ENCODE peak calls at places on chromosomes 12 and 14, in six cellular contexts. I is endothelial cell, G is Panc1, R is DND-41, J is left lung, S is foreskin keratinocyte. V is an unnamed sample.

GRCh38 chr14:68911594-68912227 is 67.4 kb downstream of the ACTN1 start:
- DNase-seq in I (peak), G (peak), R (peak), J (peak), S (no peak), V (peak)

GRCh38 chr14:97994020-97994531 is 1196.9 kb downstream of the VRK1 start:
- DNase-seq in I (no peak), G (no peak), R (peak), J (no peak), S (no peak), V (no peak)

GRCh38 chr12:118900954-118901353 is 80.4 kb upstream of the SRRM4 start:
- DNase-seq in I (no peak), G (no peak), R (no peak), J (no peak), S (no peak), V (no peak)

GRCh38 chr14:64478634-64479250 is 13.4 kb downstream of the AKAP5 start:
- DNase-seq in I (no peak), G (no peak), R (no peak), J (no peak), S (no peak), V (no peak)

GRCh38 chr14:99946652-99947489 is 118.4 kb upstream of the EVL start:
- DNase-seq in I (peak), G (no peak), R (peak), J (no peak), S (no peak), V (no peak)

GRCh38 chr12:115261691-115262398 is 577.9 kb upstream of the TBX3 start:
- DNase-seq in I (no peak), G (no peak), R (no peak), J (no peak), S (no peak), V (no peak)

GRCh38 chr14:69005432-69006148 is 26.5 kb upstream of the ACTN1 start:
- DNase-seq in I (no peak), G (peak), R (no peak), J (peak), S (peak), V (peak)

GRCh38 chr14:44154889-44155288 is 352.2 kb downstream of the FSCB start:
- DNase-seq in I (no peak), G (no peak), R (no peak), J (no peak), S (no peak), V (no peak)

GRCh38 chr12:81288651-81289050 is 210.8 kb downstream of the ACSS3 start:
- DNase-seq in I (no peak), G (no peak), R (no peak), J (no peak), S (no peak), V (no peak)

GRCh38 chr14:22386924-22387775 is 201.9 kb downstream of the DAD1 start:
- DNase-seq in I (peak), G (peak), R (peak), J (peak), S (peak), V (peak)

GRCh38 chr12:10033783-10034381 is 3.4 kb downstream of the CLEC9A start:
- DNase-seq in I (no peak), G (no peak), R (no peak), J (no peak), S (no peak), V (no peak)

GRCh38 chr12:108312885-108313203 is 26.3 kb downstream of the CMKLR1 start:
- DNase-seq in I (no peak), G (no peak), R (no peak), J (peak), S (no peak), V (no peak)

GRCh38 chr12:30046376-30046775 is 262.6 kb upstream of the TMTC1 start:
- DNase-seq in I (no peak), G (no peak), R (no peak), J (no peak), S (no peak), V (no peak)

GRCh38 chr14:29759521-29760340 is 167.9 kb downstream of the PRKD1 start:
- DNase-seq in I (no peak), G (no peak), R (no peak), J (no peak), S (no peak), V (no peak)

GRCh38 chr12:99911076-99911475 is 73.7 kb downstream of the ANKS1B start:
- DNase-seq in I (no peak), G (peak), R (no peak), J (no peak), S (peak), V (no peak)

GRCh38 chr12:65740506-65740872 is 83.8 kb upstream of the HMGA2 start:
- DNase-seq in I (no peak), G (peak), R (no peak), J (no peak), S (no peak), V (no peak)

GRCh38 chr12:69843653-69844052 is 18.6 kb downstream of the MYRFL start:
- DNase-seq in I (no peak), G (no peak), R (no peak), J (no peak), S (no peak), V (no peak)

GRCh38 chr12:6927379-6927991 is at the start of gene ATN1:
- DNase-seq in I (peak), G (no peak), R (peak), J (peak), S (no peak), V (no peak)

GRCh38 chr14:96747006-96747405 is 50.2 kb upstream of the VRK1 start:
- DNase-seq in I (no peak), G (no peak), R (no peak), J (no peak), S (no peak), V (no peak)

GRCh38 chr12:49301759-49302158 is 6.8 kb downstream of the PRPH start:
- DNase-seq in I (no peak), G (no peak), R (peak), J (no peak), S (no peak), V (no peak)

GRCh38 chr12:71756054-71756675 is 1.5 kb downstream of the RAB21 start:
- DNase-seq in I (no peak), G (no peak), R (no peak), J (no peak), S (no peak), V (no peak)

GRCh38 chr12:49019435-49020317 is 1.1 kb upstream of the PRKAG1 start:
- DNase-seq in I (peak), G (no peak), R (peak), J (no peak), S (no peak), V (no peak)

DNA sequence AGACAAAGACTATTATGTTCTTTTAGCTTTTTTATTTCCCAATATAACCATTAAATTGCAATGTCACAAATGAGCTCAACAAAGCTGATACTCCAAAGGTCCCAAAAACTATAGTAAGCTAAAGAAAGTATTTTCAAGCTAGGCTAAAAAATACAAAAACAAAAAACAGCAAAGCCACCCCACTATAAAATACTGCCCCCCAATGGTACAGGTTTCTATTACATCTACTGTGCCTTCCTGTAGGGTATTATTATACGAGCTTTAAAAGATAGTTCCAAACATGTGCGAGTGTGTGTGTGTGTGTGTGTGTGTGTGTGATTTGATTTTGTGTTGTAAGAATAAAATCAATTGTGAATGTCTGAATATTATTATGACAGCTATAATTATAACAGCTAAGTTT is 1.1 kb downstream of the IFNG start:
- DNase-seq in I (peak), G (no peak), R (no peak), J (no peak), S (no peak), V (no peak)
- TF ChIP-seq CTCF in I (peak), G (peak), R (peak), J (peak), S (peak), V (no peak)

GRCh38 chr12:105623337-105623736 is 292.8 kb downstream of the C12orf75 start:
- DNase-seq in I (no peak), G (no peak), R (no peak), J (no peak), S (no peak), V (no peak)
- TF ChIP-seq CTCF in I (no peak), G (no peak), R (no peak), J (no peak), S (no peak), V (no peak)

GRCh38 chr12:106386836-106387555 is 29.4 kb downstream of the POLR3B start:
- DNase-seq in I (no peak), G (no peak), R (no peak), J (no peak), S (peak), V (no peak)
- TF ChIP-seq CTCF in I (no peak), G (no peak), R (no peak), J (no peak), S (no peak), V (no peak)

DNA sequence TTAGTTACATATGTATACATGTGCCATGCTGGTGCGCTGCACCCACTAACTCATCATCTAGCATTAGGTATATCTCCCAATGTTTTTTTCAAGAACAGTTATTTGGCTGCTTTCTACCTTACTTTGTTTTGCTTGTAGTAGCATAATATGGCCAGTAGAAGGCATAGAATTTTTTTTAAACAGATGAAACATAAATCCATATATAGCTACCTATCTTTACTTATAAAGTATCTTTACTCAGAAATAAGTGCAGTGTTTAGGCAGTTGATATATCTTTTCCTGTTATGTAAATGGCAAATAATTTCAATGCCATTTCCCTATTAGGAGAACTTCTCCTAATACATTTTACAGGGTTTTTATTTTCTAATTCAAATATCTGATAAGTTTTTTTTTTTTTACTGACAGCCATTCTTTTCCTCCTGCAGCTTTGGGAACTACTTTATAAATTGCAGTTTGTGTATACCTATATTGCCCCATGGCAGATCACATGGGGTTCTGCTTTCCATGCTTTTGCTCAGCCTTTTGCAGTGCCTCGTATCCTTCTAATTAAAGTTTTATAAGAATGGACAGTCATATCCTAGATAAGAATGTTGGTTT is 143.1 kb downstream of the PCNX1 start:
- DNase-seq in I (no peak), G (no peak), R (no peak), J (no peak), S (no peak), V (no peak)
- TF ChIP-seq CTCF in I (peak), G (peak), R (peak), J (peak), S (peak), V (no peak)

V was measured in omental fat pad.